ENCODE peak calls at places on chromosomes 2 and 18, in eight cellular contexts. R, F, W, J, Q, L, M and H are unnamed samples. For H3K4me1, the result is how much of the 10 kb centered on the place peaks cover.

GRCh38 chr2:127685410-127686110 is 10.2 kb upstream of the LIMS2 start:
- DNase-seq in R (no peak), F (no peak), W (no peak), J (no peak), Q (no peak), L (no peak), M (no peak), H (no peak)

GRCh38 chr2:156817430-156817829 is 381.3 kb downstream of the GPD2 start:
- DNase-seq in R (no peak), F (no peak), W (no peak), J (no peak), Q (no peak), L (no peak), M (no peak), H (no peak)

GRCh38 chr18:31576670-31577069 is 15.0 kb upstream of the TTR start:
- DNase-seq in R (no peak), F (no peak), W (no peak), J (no peak), Q (no peak), L (no peak), M (no peak), H (no peak)

GRCh38 chr2:38535404-38535744 is 67.4 kb downstream of the HNRNPLL start:
- DNase-seq in R (no peak), F (no peak), W (no peak), J (no peak), Q (no peak), L (no peak), M (no peak), H (no peak)

GRCh38 chr18:59536181-59536580 is 161.0 kb downstream of the CCBE1 start:
- DNase-seq in R (no peak), F (no peak), W (no peak), J (no peak), Q (no peak), L (no peak), M (no peak), H (no peak)

GRCh38 chr2:48398285-48399135 is 131.4 kb upstream of the STON1 start:
- DNase-seq in R (no peak), F (no peak), W (no peak), J (no peak), Q (no peak), L (no peak), M (no peak), H (no peak)

GRCh38 chr2:170711774-170712652 is 3.1 kb upstream of the SP5 start:
- DNase-seq in R (no peak), F (no peak), W (peak), J (no peak), Q (no peak), L (no peak), M (peak), H (no peak)

GRCh38 chr2:237686659-237687136 is 59.3 kb downstream of the LRRFIP1 start:
- DNase-seq in R (no peak), F (no peak), W (no peak), J (no peak), Q (no peak), L (peak), M (no peak), H (no peak)

GRCh38 chr2:66541646-66542045 is 106.7 kb downstream of the MEIS1 start:
- DNase-seq in R (no peak), F (no peak), W (no peak), J (no peak), Q (no peak), L (no peak), M (no peak), H (no peak)

GRCh38 chr2:13201924-13202323 is 485.2 kb downstream of the TRIB2 start:
- DNase-seq in R (no peak), F (no peak), W (no peak), J (no peak), Q (no peak), L (no peak), M (no peak), H (no peak)
- TF ChIP-seq CTCF in R (no peak), F (peak), W (no peak), J (no peak), Q (no peak), L (no peak), M (no peak), H (no peak)

GRCh38 chr2:122703676-122704075 is 948.2 kb downstream of the TSN start:
- DNase-seq in R (no peak), F (no peak), W (no peak), J (no peak), Q (no peak), L (no peak), M (no peak), H (no peak)
- H3K4me1 ChIP-seq in R (under half), F (under half), W (under half), J (under half), Q (under half), L (under half), M (under half), H (under half)

GRCh38 chr2:189763908-189764661 is 1.5 kb upstream of the OSGEPL1 start:
- DNase-seq in R (no peak), F (no peak), W (no peak), J (no peak), Q (no peak), L (no peak), M (no peak), H (no peak)
- TF ChIP-seq CTCF in R (no peak), F (no peak), W (no peak), J (no peak), Q (no peak), L (no peak), M (no peak), H (no peak)

DNA sequence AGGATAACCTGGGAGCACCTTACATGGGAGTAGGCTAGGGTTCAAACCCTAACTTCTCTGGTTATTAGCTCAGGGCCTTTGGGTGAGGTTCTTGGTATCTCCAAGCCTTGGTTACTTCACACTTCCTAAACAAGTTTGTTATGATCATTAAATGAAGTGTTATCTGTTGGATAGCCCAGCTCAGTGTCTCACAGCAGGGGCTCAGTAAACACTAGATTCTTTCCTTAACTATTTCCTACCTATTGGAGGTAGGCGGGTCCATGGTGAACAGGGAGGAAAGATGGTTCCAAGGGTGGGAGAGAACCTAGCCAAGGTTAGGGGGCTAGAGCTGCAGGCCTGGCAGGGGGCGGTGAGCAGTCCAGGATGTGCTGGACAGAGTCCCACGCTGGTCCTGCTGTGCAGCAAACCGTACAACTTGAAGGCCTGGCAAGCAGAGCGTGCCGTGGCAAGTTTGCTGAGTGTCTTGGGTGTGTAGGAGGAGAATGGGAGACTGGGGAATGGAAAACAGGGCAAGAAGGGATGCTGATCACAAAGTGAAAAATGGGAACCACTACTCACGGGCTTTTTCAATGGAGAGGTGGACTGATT is 259.1 kb downstream of the PRKCE start:
- DNase-seq in R (no peak), F (no peak), W (no peak), J (no peak), Q (no peak), L (no peak), M (no peak), H (no peak)
- H3K4me1 ChIP-seq in R (under half), F (under half), W (under half), J (under half), Q (under half), L (under half), M (under half), H (under half)

DNA sequence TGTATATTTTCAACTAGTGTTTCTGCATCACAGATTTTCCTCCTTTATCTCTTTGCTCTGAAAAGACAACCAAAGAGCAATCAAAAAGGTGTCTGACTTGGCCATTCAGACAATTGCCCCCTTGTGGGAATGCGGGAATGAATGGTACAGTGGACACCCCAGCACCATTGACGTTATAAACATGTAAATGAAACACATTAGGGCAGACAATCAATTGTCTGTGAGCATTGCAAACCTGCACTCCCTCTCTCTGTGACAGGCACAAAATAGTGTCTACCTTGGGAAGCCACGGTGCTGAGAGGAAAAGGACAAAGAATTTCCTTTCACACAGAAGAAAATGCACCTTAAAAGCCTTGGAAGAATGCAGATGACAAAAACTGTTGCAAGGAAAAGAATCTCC is 8.0 kb downstream of the ZEB2 start:
- DNase-seq in R (no peak), F (no peak), W (no peak), J (no peak), Q (no peak), L (no peak), M (no peak), H (no peak)
- TF ChIP-seq CTCF in R (no peak), F (no peak), W (no peak), J (no peak), Q (no peak), L (no peak), M (no peak), H (no peak)

GRCh38 chr2:101359436-101359835 is 27.9 kb downstream of the CREG2 start:
- DNase-seq in R (no peak), F (no peak), W (no peak), J (no peak), Q (no peak), L (no peak), M (no peak), H (no peak)
- H3K4me1 ChIP-seq in R (under half), F (half or more), W (under half), J (under half), Q (under half), L (under half), M (under half), H (under half)